ENCODE peak calls at places on chromosomes 2 and 18, in six cellular contexts. P, L, S, R, H and B are unnamed samples.

GRCh38 chr2:30278419-30278818 is 47.1 kb downstream of the LBH start:
- DNase-seq in P (no peak), L (no peak), S (no peak), R (no peak), H (no peak), B (no peak)

GRCh38 chr2:225598426-225598825 is 198.9 kb downstream of the NYAP2 start:
- DNase-seq in P (no peak), L (no peak), S (no peak), R (no peak), H (no peak), B (no peak)

GRCh38 chr2:18871430-18871829 is 282.1 kb upstream of the NT5C1B start:
- DNase-seq in P (no peak), L (no peak), S (no peak), R (no peak), H (no peak), B (no peak)

GRCh38 chr2:96549466-96549785 is 12.9 kb downstream of the ARID5A start:
- DNase-seq in P (no peak), L (no peak), S (no peak), R (no peak), H (no peak), B (peak; percentile 60)

GRCh38 chr2:217875556-217876252 is 127.1 kb downstream of the TNS1 start:
- DNase-seq in P (no peak), L (no peak), S (no peak), R (no peak), H (no peak), B (peak; percentile 62)

GRCh38 chr2:18630101-18630500 is 40.7 kb upstream of the NT5C1B start:
- DNase-seq in P (peak; percentile 63), L (no peak), S (peak; percentile 25), R (no peak), H (no peak), B (no peak)

GRCh38 chr2:238060096-238060541 is 682 bp upstream of the SCLY start:
- DNase-seq in P (no peak), L (no peak), S (no peak), R (no peak), H (no peak), B (no peak)

GRCh38 chr18:13611058-13611615 is 115.2 kb downstream of the FAM210A start:
- DNase-seq in P (peak; percentile 46), L (no peak), S (no peak), R (no peak), H (peak; percentile 79), B (peak; percentile 64)

GRCh38 chr18:15165048-15165447 is 417.1 kb downstream of the ANKRD30B start:
- DNase-seq in P (no peak), L (no peak), S (no peak), R (no peak), H (no peak), B (no peak)

GRCh38 chr2:152240559-152241231 is 65.1 kb upstream of the STAM2 start:
- DNase-seq in P (peak; percentile 74), L (no peak), S (peak; percentile 41), R (no peak), H (no peak), B (no peak)

GRCh38 chr2:25341753-25342371 is at the start of gene DNMT3A:
- DNase-seq in P (peak; percentile 83), L (peak; percentile 70), S (no peak), R (peak; percentile 79), H (peak; percentile 54), B (no peak)

GRCh38 chr2:31404827-31405226 is 9.7 kb downstream of the XDH start:
- DNase-seq in P (no peak), L (no peak), S (no peak), R (no peak), H (no peak), B (no peak)

GRCh38 chr2:173978447-173978846 is 13.3 kb upstream of the SP3 start:
- DNase-seq in P (no peak), L (no peak), S (no peak), R (no peak), H (no peak), B (no peak)

GRCh38 chr2:136919682-136920081 is 154.3 kb downstream of the THSD7B start:
- DNase-seq in P (no peak), L (no peak), S (no peak), R (no peak), H (no peak), B (no peak)

GRCh38 chr2:196987298-196987653 is 60.8 kb upstream of the PGAP1 start:
- DNase-seq in P (peak; percentile 43), L (no peak), S (no peak), R (no peak), H (no peak), B (no peak)

GRCh38 chr18:577606-578005 is 2.6 kb upstream of the CETN1 start:
- DNase-seq in P (peak; percentile 43), L (no peak), S (peak; percentile 32), R (no peak), H (no peak), B (no peak)

GRCh38 chr2:71223767-71224333 is 3.1 kb downstream of the PAIP2B start:
- DNase-seq in P (peak; percentile 51), L (peak; percentile 36), S (peak; percentile 9), R (peak; percentile 43), H (peak; percentile 78), B (no peak)

GRCh38 chr2:128607981-128608506 is 289.4 kb upstream of the HS6ST1 start:
- DNase-seq in P (no peak), L (peak; percentile 31), S (no peak), R (no peak), H (no peak), B (no peak)

GRCh38 chr2:136135924-136136906 is 18.3 kb upstream of the CXCR4 start:
- DNase-seq in P (peak; percentile 26), L (peak; percentile 48), S (no peak), R (no peak), H (peak; percentile 94), B (no peak)

GRCh38 chr18:23225518-23225917 is 90.2 kb downstream of the CABLES1 start:
- DNase-seq in P (peak; percentile 96), L (no peak), S (peak; percentile 97), R (no peak), H (no peak), B (no peak)

GRCh38 chr2:97911210-97911921 is 84.4 kb downstream of the TMEM131 start:
- DNase-seq in P (peak; percentile 32), L (no peak), S (no peak), R (no peak), H (no peak), B (no peak)

GRCh38 chr2:127621981-127622431 is 23.9 kb upstream of the GPR17 start:
- DNase-seq in P (no peak), L (peak; percentile 19), S (no peak), R (no peak), H (no peak), B (no peak)

GRCh38 chr2:21396252-21396651 is 272.5 kb downstream of the TDRD15 start:
- DNase-seq in P (no peak), L (no peak), S (no peak), R (no peak), H (no peak), B (no peak)

GRCh38 chr2:56801770-56802169 is 618.0 kb downstream of the CCDC85A start:
- DNase-seq in P (no peak), L (no peak), S (no peak), R (no peak), H (no peak), B (no peak)

GRCh38 chr18:73366713-73367112 is 498.9 kb upstream of the NETO1 start:
- DNase-seq in P (no peak), L (no peak), S (no peak), R (no peak), H (no peak), B (no peak)

GRCh38 chr2:240733803-240734495 is 42.3 kb downstream of the AQP12A start:
- DNase-seq in P (no peak), L (no peak), S (no peak), R (no peak), H (no peak), B (no peak)

GRCh38 chr18:42525905-42526304 is 570.9 kb downstream of the PIK3C3 start:
- DNase-seq in P (no peak), L (no peak), S (no peak), R (no peak), H (no peak), B (no peak)
- H3K4me3 ChIP-seq in P (no peak overlapping the region), L (no peak overlapping the region), S (no peak overlapping the region), R (no peak overlapping the region), H (no peak overlapping the region), B (no peak overlapping the region)

GRCh38 chr2:108621087-108621559 is 86.9 kb downstream of the LIMS1 start:
- DNase-seq in P (no peak), L (peak; percentile 75), S (no peak), R (no peak), H (peak; percentile 95), B (no peak)
- H3K4me3 ChIP-seq in P (no peak overlapping the region), L (no peak overlapping the region), S (no peak overlapping the region), R (no peak overlapping the region), H (peak overlapping the region; percentile 51), B (no peak overlapping the region)

DNA sequence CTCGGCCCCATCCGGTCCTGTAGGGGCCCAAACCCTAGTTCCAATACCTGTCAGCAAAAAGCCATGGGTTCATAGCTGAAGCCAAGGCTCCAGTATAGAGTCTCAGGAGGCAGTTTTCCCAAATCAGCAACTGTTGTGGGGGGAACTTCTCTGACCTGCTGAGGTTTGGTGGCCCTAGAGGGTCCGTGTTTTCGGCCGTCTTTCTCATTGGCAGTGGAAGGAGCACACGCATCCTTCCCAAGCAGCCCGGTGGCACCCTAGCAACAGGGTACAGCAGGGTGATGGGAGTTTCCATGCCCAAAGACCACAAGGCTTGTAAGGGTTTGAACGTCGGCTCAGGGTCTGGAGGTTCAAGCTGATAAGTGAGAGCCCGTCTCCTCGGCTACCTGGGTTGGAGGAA is 6.6 kb downstream of the FOSL2 start:
- DNase-seq in P (no peak), L (peak; percentile 28), S (no peak), R (no peak), H (no peak), B (no peak)
- H3K4me3 ChIP-seq in P (no peak overlapping the region), L (no peak overlapping the region), S (no peak overlapping the region), R (no peak overlapping the region), H (no peak overlapping the region), B (peak overlapping the region; percentile 96)

GRCh38 chr2:175030380-175031271 is 25.4 kb upstream of the CHN1 start:
- DNase-seq in P (peak; percentile 54), L (no peak), S (peak; percentile 24), R (peak; percentile 51), H (peak; percentile 79), B (no peak)
- H3K4me3 ChIP-seq in P (no peak overlapping the region), L (no peak overlapping the region), S (no peak overlapping the region), R (no peak overlapping the region), H (no peak overlapping the region), B (no peak overlapping the region)

GRCh38 chr18:32093523-32093922 is 1.8 kb downstream of the RNF138 start:
- DNase-seq in P (no peak), L (no peak), S (no peak), R (no peak), H (no peak), B (no peak)
- H3K4me3 ChIP-seq in P (peak overlapping the region; percentile 81), L (peak overlapping the region; percentile 96), S (peak overlapping the region; percentile 88), R (peak overlapping the region; percentile 70), H (peak overlapping the region; percentile 76), B (peak overlapping the region; percentile 96)

GRCh38 chr2:68390114-68390513 is 25.0 kb downstream of the PLEK start:
- DNase-seq in P (no peak), L (no peak), S (no peak), R (no peak), H (no peak), B (no peak)
- H3K4me3 ChIP-seq in P (no peak overlapping the region), L (no peak overlapping the region), S (no peak overlapping the region), R (no peak overlapping the region), H (peak overlapping the region; percentile 60), B (no peak overlapping the region)